ENCODE peak calls at places on chromosomes 5 and 9, in six cellular contexts. H is HCT116; R is lung; G is effector memory CD4-positive, alpha-beta T cell; S is H9; P is body of pancreas. X is an unnamed sample.

GRCh38 chr5:158511454-158511853 is 588.3 kb downstream of the EBF1 start:
- DNase-seq in P (no peak), S (no peak), R (no peak), G (no peak), H (no peak), X (no peak)

GRCh38 chr5:65163698-65164097 is 318.0 kb downstream of the ADAMTS6 start:
- DNase-seq in H (no peak), R (no peak), G (no peak), S (no peak), P (no peak), X (no peak)

GRCh38 chr5:72693001-72693442 is 123.4 kb upstream of the TNPO1 start:
- DNase-seq in G (no peak), R (no peak), S (no peak), H (no peak), P (no peak), X (no peak)

GRCh38 chr5:149439899-149440655 is 61.0 kb upstream of the IL17B start:
- DNase-seq in P (no peak), H (peak), S (peak), R (peak), G (no peak), X (no peak)

GRCh38 chr9:33813712-33814641 is 3.0 kb upstream of the UBE2R2 start:
- DNase-seq in R (no peak), S (no peak), G (no peak), H (peak), P (no peak), X (peak)

GRCh38 chr5:197892-198489 is 6.7 kb downstream of the LRRC14B start:
- DNase-seq in G (no peak), R (no peak), P (no peak), S (no peak), H (no peak), X (no peak)

GRCh38 chr5:33321026-33321425 is 119.7 kb upstream of the TARS1 start:
- DNase-seq in H (no peak), P (peak), R (peak), G (no peak), S (no peak), X (no peak)

GRCh38 chr9:101739311-101739710 is 864 bp upstream of the GRIN3A start:
- DNase-seq in H (no peak), G (no peak), R (no peak), P (no peak), S (no peak), X (no peak)

GRCh38 chr9:4967521-4967920 is 17.6 kb upstream of the JAK2 start:
- DNase-seq in H (no peak), G (no peak), P (no peak), R (no peak), S (no peak), X (no peak)

GRCh38 chr5:67502951-67503350 is 306.4 kb upstream of the CD180 start:
- DNase-seq in S (no peak), R (no peak), H (no peak), G (no peak), P (no peak), X (no peak)

GRCh38 chr5:129906177-129906887 is 2.1 kb downstream of the CHSY3 start:
- DNase-seq in H (no peak), P (peak), S (peak), G (no peak), R (no peak), X (no peak)

GRCh38 chr9:135885100-135885853 is 22.1 kb downstream of the CAMSAP1 start:
- DNase-seq in H (no peak), G (no peak), R (no peak), S (no peak), P (no peak), X (no peak)

GRCh38 chr9:6680797-6681146 is 35.2 kb upstream of the GLDC start:
- DNase-seq in H (no peak), R (peak), G (no peak), P (peak), S (no peak), X (peak)

GRCh38 chr9:33103381-33104110 is 27.1 kb upstream of the SMU1 start:
- DNase-seq in H (no peak), S (no peak), R (no peak), P (no peak), G (no peak), X (no peak)

GRCh38 chr9:76336027-76336426 is 58.2 kb downstream of the RFK start:
- DNase-seq in S (no peak), P (no peak), H (no peak), R (no peak), G (no peak), X (no peak)

GRCh38 chr9:12230708-12231107 is 462.5 kb upstream of the TYRP1 start:
- DNase-seq in S (no peak), G (no peak), R (no peak), H (no peak), P (no peak), X (no peak)

GRCh38 chr9:12232836-12233235 is 460.3 kb upstream of the TYRP1 start:
- DNase-seq in H (no peak), G (no peak), P (no peak), R (no peak), S (no peak), X (no peak)

DNA sequence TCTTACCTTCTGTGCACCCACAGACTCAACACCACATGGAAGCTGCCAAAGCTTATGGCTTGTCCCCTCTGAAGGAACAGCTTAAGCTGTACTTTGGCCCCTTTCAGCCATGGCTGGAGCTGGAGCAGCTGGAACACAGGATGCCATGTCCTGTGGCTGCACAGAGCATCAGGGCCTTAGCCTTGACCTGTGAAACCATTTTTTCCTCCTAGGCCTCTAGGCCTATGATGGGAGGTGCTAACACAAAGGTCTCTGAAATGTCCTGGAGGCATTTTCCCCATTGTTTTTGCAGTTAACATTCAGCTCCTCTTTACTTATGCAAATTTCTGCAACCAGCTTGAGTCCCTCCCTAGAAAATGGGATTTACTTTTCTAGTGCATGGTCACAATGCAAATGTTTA is 461.4 kb upstream of the TYRP1 start:
- DNase-seq in S (no peak), R (no peak), H (no peak), P (no peak), G (no peak), X (no peak)
- H3K27ac ChIP-seq in S (no peak), R (no peak), H (no peak), P (no peak), G (no peak), X (no peak)

GRCh38 chr5:120540097-120540496 is 76.0 kb downstream of the PRR16 start:
- DNase-seq in H (no peak), P (no peak), R (no peak), G (no peak), S (no peak), X (no peak)
- H3K27ac ChIP-seq in H (no peak), P (no peak), R (no peak), G (no peak), S (no peak), X (no peak)

DNA sequence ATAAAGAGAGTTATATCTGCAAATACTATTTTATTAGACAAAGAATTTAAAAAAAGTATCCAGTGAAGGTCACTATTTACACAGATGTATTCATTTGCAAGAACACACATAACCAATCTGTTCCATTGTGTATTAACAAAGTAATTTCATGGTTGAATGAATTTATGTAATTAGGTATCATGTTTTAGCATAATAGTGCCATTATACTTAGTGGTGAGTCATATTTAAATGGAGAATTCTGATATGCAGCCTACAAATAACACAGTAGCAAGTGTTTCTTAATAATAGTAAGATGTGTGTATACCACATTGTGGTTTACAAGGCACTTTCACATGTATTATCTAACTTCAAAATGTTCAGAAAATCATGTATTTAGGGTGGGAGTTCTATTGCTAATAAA is 1028.5 kb upstream of the ACO1 start:
- DNase-seq in G (no peak), P (no peak), H (no peak), R (no peak), S (no peak), X (no peak)
- H3K27ac ChIP-seq in G (no peak), P (no peak), H (no peak), R (no peak), S (no peak), X (no peak)

GRCh38 chr5:53092242-53092641 is 17.3 kb downstream of the MOCS2 start:
- DNase-seq in P (no peak), H (no peak), R (no peak), S (no peak), G (no peak), X (no peak)
- H3K27ac ChIP-seq in P (no peak), H (no peak), R (no peak), S (no peak), G (no peak), X (no peak)

GRCh38 chr9:131607591-131607990 is 62.3 kb downstream of the PRRT1B start:
- DNase-seq in G (no peak), R (no peak), S (no peak), H (no peak), P (no peak), X (no peak)
- H3K27ac ChIP-seq in G (no peak), R (peak), S (no peak), H (no peak), P (peak), X (no peak)

DNA sequence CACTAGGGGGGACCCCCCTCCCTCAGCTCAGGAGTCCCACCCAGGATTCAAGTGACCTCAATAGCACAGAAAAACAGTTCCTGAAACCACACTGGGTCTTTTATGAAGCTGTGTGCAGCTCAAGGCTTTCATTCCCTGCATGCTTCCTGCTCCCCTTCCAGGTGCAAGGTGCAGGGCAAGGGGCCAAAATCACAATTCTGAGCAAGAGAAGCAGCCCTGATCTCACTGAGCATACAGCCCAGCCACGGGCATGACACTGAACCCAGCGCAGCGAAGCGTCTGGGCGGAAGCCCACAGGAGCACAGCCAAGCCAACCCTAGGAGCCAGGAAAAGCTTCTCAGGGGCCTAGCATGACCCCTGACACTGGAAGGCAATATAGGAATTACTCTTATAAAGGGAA is 62.9 kb downstream of the IRX2 start:
- DNase-seq in P (no peak), R (no peak), H (no peak), G (no peak), S (no peak), X (no peak)
- H3K27ac ChIP-seq in P (no peak), R (no peak), H (no peak), G (no peak), S (no peak), X (no peak)

GRCh38 chr9:133862585-133863041 is 124.5 kb upstream of the SARDH start:
- DNase-seq in R (peak), H (no peak), G (no peak), P (peak), S (no peak), X (no peak)
- H3K27ac ChIP-seq in R (peak), H (no peak), G (no peak), P (no peak), S (no peak), X (no peak)

DNA sequence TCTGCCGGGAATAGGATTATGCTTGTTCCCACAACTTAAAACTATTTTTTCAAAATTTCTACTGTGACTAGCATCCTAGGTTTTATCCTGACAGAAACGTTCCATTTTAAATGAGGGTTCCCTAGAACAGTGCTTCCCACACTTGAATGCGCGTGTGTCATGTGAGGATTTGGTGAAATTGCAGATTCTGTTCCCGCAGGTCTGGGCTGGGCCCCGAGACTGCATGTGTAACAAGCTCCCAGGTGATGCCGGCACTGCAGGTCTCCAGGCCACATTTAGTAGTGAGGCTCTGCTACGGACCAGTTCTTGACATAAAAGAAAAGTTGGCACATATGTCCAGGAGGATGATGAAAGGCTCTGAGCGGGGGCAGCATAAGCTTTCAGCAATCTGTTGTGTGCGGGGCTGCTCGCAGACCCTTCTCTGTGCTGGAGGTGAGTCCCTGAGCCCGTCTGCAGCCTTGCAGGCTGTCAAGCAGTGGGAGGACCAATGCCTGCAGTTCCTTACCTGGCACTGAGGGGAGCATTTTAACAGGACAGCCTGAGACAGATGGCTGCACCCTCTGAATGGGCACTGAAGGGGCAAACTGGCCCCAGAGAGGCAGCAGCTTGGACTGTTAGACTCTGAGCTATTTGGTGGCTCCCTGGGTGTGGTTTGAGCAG is 24.5 kb downstream of the IQGAP2 start:
- DNase-seq in S (peak), P (no peak), G (no peak), R (no peak), H (no peak), X (no peak)
- H3K27ac ChIP-seq in S (peak), P (no peak), G (no peak), R (no peak), H (no peak), X (no peak)